ENCODE peak calls at places on chromosome 10, in four cellular contexts. One of them, this sample, is unnamed.

GRCh38 chr10:17616403-17617030 is 657 bp downstream of the HACD1 start:
- DNase-seq in HEK293T: peak
- DNase-seq in activated T-helper 1 cell treated with Interleukin-2 at 50 U/mL for 16 hours: peak
- DNase-seq in CD4-positive, CD25-positive, alpha-beta regulatory T cell: peak
- DNase-seq in this sample: peak

GRCh38 chr10:132577350-132578005 is 39.9 kb downstream of the INPP5A start:
- DNase-seq in activated T-helper 1 cell treated with Interleukin-2 at 50 U/mL for 16 hours: no peak
- DNase-seq in CD4-positive, CD25-positive, alpha-beta regulatory T cell: no peak
- DNase-seq in HEK293T: no peak
- DNase-seq in this sample: peak

GRCh38 chr10:96259884-96260511 is 11.4 kb downstream of the BLNK start:
- DNase-seq in HEK293T: no peak
- DNase-seq in activated T-helper 1 cell treated with Interleukin-2 at 50 U/mL for 16 hours: no peak
- DNase-seq in CD4-positive, CD25-positive, alpha-beta regulatory T cell: no peak
- DNase-seq in this sample: no peak

GRCh38 chr10:32618482-32618881 is 172.5 kb downstream of the CCDC7 start:
- DNase-seq in HEK293T: no peak
- DNase-seq in CD4-positive, CD25-positive, alpha-beta regulatory T cell: no peak
- DNase-seq in activated T-helper 1 cell treated with Interleukin-2 at 50 U/mL for 16 hours: no peak
- DNase-seq in this sample: no peak

GRCh38 chr10:28845009-28845682 is 167.8 kb downstream of the BAMBI start:
- DNase-seq in CD4-positive, CD25-positive, alpha-beta regulatory T cell: no peak
- DNase-seq in activated T-helper 1 cell treated with Interleukin-2 at 50 U/mL for 16 hours: no peak
- DNase-seq in HEK293T: no peak
- DNase-seq in this sample: no peak

GRCh38 chr10:102735065-102735562 is 8.6 kb upstream of the WBP1L start:
- DNase-seq in CD4-positive, CD25-positive, alpha-beta regulatory T cell: no peak
- DNase-seq in HEK293T: no peak
- DNase-seq in activated T-helper 1 cell treated with Interleukin-2 at 50 U/mL for 16 hours: no peak
- DNase-seq in this sample: no peak

GRCh38 chr10:126661841-126662520 is 8.5 kb downstream of the C10orf90 start:
- DNase-seq in activated T-helper 1 cell treated with Interleukin-2 at 50 U/mL for 16 hours: no peak
- DNase-seq in HEK293T: no peak
- DNase-seq in CD4-positive, CD25-positive, alpha-beta regulatory T cell: no peak
- DNase-seq in this sample: no peak

GRCh38 chr10:6635784-6636183 is 55.7 kb upstream of the PRKCQ start:
- DNase-seq in activated T-helper 1 cell treated with Interleukin-2 at 50 U/mL for 16 hours: no peak
- DNase-seq in HEK293T: no peak
- DNase-seq in CD4-positive, CD25-positive, alpha-beta regulatory T cell: peak
- DNase-seq in this sample: no peak

GRCh38 chr10:77840636-77841035 is 85.9 kb downstream of the DLG5 start:
- DNase-seq in activated T-helper 1 cell treated with Interleukin-2 at 50 U/mL for 16 hours: no peak
- DNase-seq in HEK293T: no peak
- DNase-seq in CD4-positive, CD25-positive, alpha-beta regulatory T cell: no peak
- DNase-seq in this sample: no peak

GRCh38 chr10:18097524-18097923 is 42.7 kb upstream of the CACNB2 start:
- DNase-seq in CD4-positive, CD25-positive, alpha-beta regulatory T cell: no peak
- DNase-seq in HEK293T: no peak
- DNase-seq in activated T-helper 1 cell treated with Interleukin-2 at 50 U/mL for 16 hours: no peak
- DNase-seq in this sample: no peak

GRCh38 chr10:124578231-124579002 is 116.8 kb downstream of the LHPP start:
- DNase-seq in CD4-positive, CD25-positive, alpha-beta regulatory T cell: no peak
- DNase-seq in activated T-helper 1 cell treated with Interleukin-2 at 50 U/mL for 16 hours: no peak
- DNase-seq in HEK293T: no peak
- DNase-seq in this sample: no peak